ENCODE peak calls at places on chromosomes 16 and 17, in ten cellular contexts. One of them, this sample, is unnamed.

GRCh38 chr16:81447383-81448101 is 2.9 kb downstream of the CMIP start:
- DNase-seq in A549: peak; percentile 69
- DNase-seq in CD8-positive, alpha-beta memory T cell: no peak
- DNase-seq in breast epithelium: no peak
- DNase-seq in pancreas: no peak
- DNase-seq in CD4-positive, alpha-beta memory T cell: no peak
- DNase-seq in psoas muscle: no peak
- DNase-seq in lung: peak; percentile 68
- DNase-seq in fibroblast of mammary gland: no peak
- DNase-seq in GM12865: no peak
- DNase-seq in this sample: peak; percentile 39

GRCh38 chr16:68255712-68256111 is 8.6 kb upstream of the SLC7A6 start:
- DNase-seq in A549: no peak
- DNase-seq in lung: no peak
- DNase-seq in breast epithelium: no peak
- DNase-seq in CD4-positive, alpha-beta memory T cell: no peak
- DNase-seq in pancreas: no peak
- DNase-seq in psoas muscle: no peak
- DNase-seq in fibroblast of mammary gland: no peak
- DNase-seq in GM12865: no peak
- DNase-seq in CD8-positive, alpha-beta memory T cell: no peak
- DNase-seq in this sample: no peak

GRCh38 chr17:82930043-82930923 is 90.5 kb upstream of the ZNF750 start:
- DNase-seq in psoas muscle: peak; percentile 8
- DNase-seq in fibroblast of mammary gland: no peak
- DNase-seq in CD4-positive, alpha-beta memory T cell: no peak
- DNase-seq in CD8-positive, alpha-beta memory T cell: no peak
- DNase-seq in GM12865: no peak
- DNase-seq in A549: no peak
- DNase-seq in pancreas: peak; percentile 49
- DNase-seq in breast epithelium: peak; percentile 36
- DNase-seq in lung: no peak
- DNase-seq in this sample: peak; percentile 73

GRCh38 chr17:35242158-35242804 is 591 bp upstream of the SLFN5 start:
- DNase-seq in GM12865: peak; percentile 89
- DNase-seq in fibroblast of mammary gland: peak; percentile 33
- DNase-seq in lung: peak; percentile 80
- DNase-seq in A549: peak; percentile 69
- DNase-seq in CD8-positive, alpha-beta memory T cell: peak; percentile 89
- DNase-seq in pancreas: peak; percentile 79
- DNase-seq in breast epithelium: peak; percentile 77
- DNase-seq in CD4-positive, alpha-beta memory T cell: peak; percentile 89
- DNase-seq in psoas muscle: peak; percentile 59
- DNase-seq in this sample: peak; percentile 92

GRCh38 chr16:3074860-3075545 is 9.6 kb downstream of the IL32 start:
- DNase-seq in pancreas: no peak
- DNase-seq in A549: no peak
- DNase-seq in lung: no peak
- DNase-seq in psoas muscle: no peak
- DNase-seq in fibroblast of mammary gland: no peak
- DNase-seq in CD8-positive, alpha-beta memory T cell: peak; percentile 90
- DNase-seq in breast epithelium: no peak
- DNase-seq in CD4-positive, alpha-beta memory T cell: peak; percentile 93
- DNase-seq in GM12865: peak; percentile 93
- DNase-seq in this sample: no peak

GRCh38 chr17:81239714-81240555 is 817 bp downstream of the NDUFAF8 start:
- DNase-seq in GM12865: peak; percentile 81
- DNase-seq in lung: no peak
- DNase-seq in CD4-positive, alpha-beta memory T cell: peak; percentile 37
- DNase-seq in breast epithelium: no peak
- DNase-seq in fibroblast of mammary gland: no peak
- DNase-seq in psoas muscle: no peak
- DNase-seq in A549: peak; percentile 54
- DNase-seq in pancreas: no peak
- DNase-seq in CD8-positive, alpha-beta memory T cell: no peak
- DNase-seq in this sample: no peak

GRCh38 chr17:64173646-64174045 is 43.7 kb upstream of the ERN1 start:
- DNase-seq in fibroblast of mammary gland: no peak
- DNase-seq in CD8-positive, alpha-beta memory T cell: no peak
- DNase-seq in lung: no peak
- DNase-seq in breast epithelium: no peak
- DNase-seq in psoas muscle: no peak
- DNase-seq in GM12865: no peak
- DNase-seq in CD4-positive, alpha-beta memory T cell: no peak
- DNase-seq in A549: no peak
- DNase-seq in pancreas: no peak
- DNase-seq in this sample: no peak

GRCh38 chr16:65002265-65002664 is 119.6 kb downstream of the CDH11 start:
- DNase-seq in lung: no peak
- DNase-seq in CD4-positive, alpha-beta memory T cell: no peak
- DNase-seq in GM12865: no peak
- DNase-seq in pancreas: no peak
- DNase-seq in fibroblast of mammary gland: peak; percentile 65
- DNase-seq in CD8-positive, alpha-beta memory T cell: no peak
- DNase-seq in psoas muscle: no peak
- DNase-seq in A549: no peak
- DNase-seq in breast epithelium: no peak
- DNase-seq in this sample: no peak

GRCh38 chr17:63622571-63623390 is 564 bp downstream of the MAP3K3 start:
- DNase-seq in GM12865: peak; percentile 70
- DNase-seq in CD4-positive, alpha-beta memory T cell: no peak
- DNase-seq in psoas muscle: peak; percentile 81
- DNase-seq in lung: peak; percentile 76
- DNase-seq in CD8-positive, alpha-beta memory T cell: no peak
- DNase-seq in breast epithelium: peak; percentile 71
- DNase-seq in A549: peak; percentile 65
- DNase-seq in fibroblast of mammary gland: peak; percentile 54
- DNase-seq in pancreas: peak; percentile 88
- DNase-seq in this sample: peak; percentile 95

GRCh38 chr17:47720754-47721533 is 12.1 kb upstream of the TBX21 start:
- DNase-seq in A549: no peak
- DNase-seq in CD4-positive, alpha-beta memory T cell: peak; percentile 51
- DNase-seq in lung: no peak
- DNase-seq in psoas muscle: no peak
- DNase-seq in GM12865: peak; percentile 64
- DNase-seq in pancreas: no peak
- DNase-seq in breast epithelium: peak; percentile 58
- DNase-seq in fibroblast of mammary gland: no peak
- DNase-seq in CD8-positive, alpha-beta memory T cell: peak; percentile 55
- DNase-seq in this sample: no peak

GRCh38 chr16:78183886-78184553 is 84.6 kb downstream of the WWOX start:
- DNase-seq in psoas muscle: no peak
- DNase-seq in fibroblast of mammary gland: peak; percentile 5
- DNase-seq in CD4-positive, alpha-beta memory T cell: no peak
- DNase-seq in A549: no peak
- DNase-seq in GM12865: no peak
- DNase-seq in CD8-positive, alpha-beta memory T cell: no peak
- DNase-seq in pancreas: no peak
- DNase-seq in breast epithelium: no peak
- DNase-seq in lung: no peak
- DNase-seq in this sample: no peak

GRCh38 chr16:57318240-57318970 is 33.9 kb upstream of the PLLP start:
- DNase-seq in CD8-positive, alpha-beta memory T cell: no peak
- DNase-seq in lung: no peak
- DNase-seq in fibroblast of mammary gland: no peak
- DNase-seq in GM12865: no peak
- DNase-seq in breast epithelium: no peak
- DNase-seq in psoas muscle: no peak
- DNase-seq in pancreas: no peak
- DNase-seq in A549: no peak
- DNase-seq in CD4-positive, alpha-beta memory T cell: no peak
- DNase-seq in this sample: no peak

GRCh38 chr17:5203908-5204294 is 12.2 kb upstream of the ZNF594 start:
- DNase-seq in GM12865: no peak
- DNase-seq in lung: no peak
- DNase-seq in CD4-positive, alpha-beta memory T cell: no peak
- DNase-seq in A549: peak; percentile 35
- DNase-seq in CD8-positive, alpha-beta memory T cell: no peak
- DNase-seq in pancreas: no peak
- DNase-seq in fibroblast of mammary gland: peak; percentile 89
- DNase-seq in psoas muscle: no peak
- DNase-seq in breast epithelium: no peak
- DNase-seq in this sample: no peak
- H3K4me3 ChIP-seq in GM12865: no peak overlapping the region
- H3K4me3 ChIP-seq in lung: no peak overlapping the region
- H3K4me3 ChIP-seq in CD4-positive, alpha-beta memory T cell: no peak overlapping the region
- H3K4me3 ChIP-seq in A549: no peak overlapping the region
- H3K4me3 ChIP-seq in CD8-positive, alpha-beta memory T cell: no peak overlapping the region
- H3K4me3 ChIP-seq in pancreas: no peak overlapping the region
- H3K4me3 ChIP-seq in fibroblast of mammary gland: no peak overlapping the region
- H3K4me3 ChIP-seq in psoas muscle: no peak overlapping the region
- H3K4me3 ChIP-seq in breast epithelium: no peak overlapping the region
- H3K4me3 ChIP-seq in this sample: no peak overlapping the region

DNA sequence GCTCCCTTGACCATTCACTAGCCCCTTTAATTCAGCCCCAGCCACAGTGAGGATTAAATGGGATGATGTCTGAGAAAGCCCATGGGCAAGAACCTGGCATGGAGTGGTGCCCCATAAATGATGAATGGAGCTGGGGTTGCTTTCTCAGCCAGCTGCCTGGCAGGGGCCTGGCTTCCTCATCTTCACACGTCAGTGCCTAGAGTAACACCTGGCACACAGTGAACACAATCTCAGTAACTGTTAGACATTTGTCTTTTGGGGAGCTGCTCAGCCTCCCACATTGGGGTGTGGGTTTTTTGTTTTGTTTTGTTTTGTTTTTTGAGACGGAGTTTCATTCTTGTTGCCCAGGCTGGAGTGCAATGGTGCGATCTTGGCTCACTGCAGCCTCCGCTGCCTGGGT is 47.5 kb upstream of the MEOX1 start:
- DNase-seq in pancreas: no peak
- DNase-seq in GM12865: no peak
- DNase-seq in lung: no peak
- DNase-seq in breast epithelium: no peak
- DNase-seq in psoas muscle: no peak
- DNase-seq in CD8-positive, alpha-beta memory T cell: no peak
- DNase-seq in A549: no peak
- DNase-seq in fibroblast of mammary gland: no peak
- DNase-seq in CD4-positive, alpha-beta memory T cell: no peak
- DNase-seq in this sample: no peak
- H3K4me3 ChIP-seq in pancreas: no peak overlapping the region
- H3K4me3 ChIP-seq in GM12865: no peak overlapping the region
- H3K4me3 ChIP-seq in lung: no peak overlapping the region
- H3K4me3 ChIP-seq in breast epithelium: no peak overlapping the region
- H3K4me3 ChIP-seq in psoas muscle: no peak overlapping the region
- H3K4me3 ChIP-seq in CD8-positive, alpha-beta memory T cell: no peak overlapping the region
- H3K4me3 ChIP-seq in A549: no peak overlapping the region
- H3K4me3 ChIP-seq in fibroblast of mammary gland: no peak overlapping the region
- H3K4me3 ChIP-seq in CD4-positive, alpha-beta memory T cell: no peak overlapping the region
- H3K4me3 ChIP-seq in this sample: no peak overlapping the region

DNA sequence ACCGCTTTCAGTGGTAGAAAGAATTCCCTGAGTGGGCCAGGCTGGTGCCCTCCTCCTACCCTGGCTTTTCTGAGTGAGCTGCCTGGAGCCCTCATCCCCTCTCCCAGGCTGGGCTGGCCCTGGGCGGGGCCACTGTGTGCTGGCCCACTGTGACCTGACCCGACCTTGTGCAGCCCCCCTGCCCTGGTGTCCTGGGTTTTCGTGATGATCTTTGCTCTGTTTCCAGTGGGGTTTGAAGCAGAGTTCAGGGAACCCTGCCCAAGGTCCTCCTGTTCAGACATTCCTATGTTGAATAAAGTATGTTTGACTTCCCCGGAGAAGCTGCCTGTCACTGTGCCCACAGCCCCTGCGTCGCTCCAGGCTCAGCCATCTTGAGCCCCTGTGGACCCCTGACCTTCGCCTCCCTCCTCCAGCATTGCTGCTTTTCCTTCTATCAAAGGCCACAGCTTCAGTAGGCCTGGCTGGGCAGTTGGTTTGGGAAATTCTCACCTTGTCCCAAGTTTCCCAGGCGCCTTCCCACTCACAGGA is 13.7 kb upstream of the NAGLU start:
- DNase-seq in lung: no peak
- DNase-seq in breast epithelium: no peak
- DNase-seq in pancreas: no peak
- DNase-seq in fibroblast of mammary gland: no peak
- DNase-seq in CD8-positive, alpha-beta memory T cell: no peak
- DNase-seq in psoas muscle: no peak
- DNase-seq in GM12865: no peak
- DNase-seq in A549: no peak
- DNase-seq in CD4-positive, alpha-beta memory T cell: no peak
- DNase-seq in this sample: no peak
- H3K4me3 ChIP-seq in lung: no peak overlapping the region
- H3K4me3 ChIP-seq in breast epithelium: no peak overlapping the region
- H3K4me3 ChIP-seq in pancreas: no peak overlapping the region
- H3K4me3 ChIP-seq in fibroblast of mammary gland: no peak overlapping the region
- H3K4me3 ChIP-seq in CD8-positive, alpha-beta memory T cell: no peak overlapping the region
- H3K4me3 ChIP-seq in psoas muscle: no peak overlapping the region
- H3K4me3 ChIP-seq in GM12865: no peak overlapping the region
- H3K4me3 ChIP-seq in A549: no peak overlapping the region
- H3K4me3 ChIP-seq in CD4-positive, alpha-beta memory T cell: no peak overlapping the region
- H3K4me3 ChIP-seq in this sample: no peak overlapping the region

GRCh38 chr16:89562939-89563338 is 2.5 kb downstream of the RPL13 start:
- DNase-seq in pancreas: no peak
- DNase-seq in A549: no peak
- DNase-seq in CD8-positive, alpha-beta memory T cell: no peak
- DNase-seq in CD4-positive, alpha-beta memory T cell: no peak
- DNase-seq in lung: no peak
- DNase-seq in fibroblast of mammary gland: no peak
- DNase-seq in psoas muscle: no peak
- DNase-seq in GM12865: no peak
- DNase-seq in breast epithelium: no peak
- DNase-seq in this sample: no peak

GRCh38 chr16:89565506-89566372 is 5.3 kb downstream of the RPL13 start:
- DNase-seq in CD4-positive, alpha-beta memory T cell: no peak
- DNase-seq in GM12865: peak; percentile 74
- DNase-seq in A549: peak; percentile 74
- DNase-seq in CD8-positive, alpha-beta memory T cell: peak; percentile 37
- DNase-seq in fibroblast of mammary gland: peak; percentile 49
- DNase-seq in psoas muscle: peak; percentile 70
- DNase-seq in breast epithelium: peak; percentile 61
- DNase-seq in lung: peak; percentile 72
- DNase-seq in pancreas: peak; percentile 82
- DNase-seq in this sample: peak; percentile 40

GRCh38 chr16:89564476-89565255 is 4.2 kb downstream of the RPL13 start:
- DNase-seq in GM12865: peak; percentile 52
- DNase-seq in lung: no peak
- DNase-seq in A549: no peak
- DNase-seq in CD8-positive, alpha-beta memory T cell: no peak
- DNase-seq in pancreas: no peak
- DNase-seq in fibroblast of mammary gland: peak; percentile 37
- DNase-seq in psoas muscle: no peak
- DNase-seq in breast epithelium: no peak
- DNase-seq in CD4-positive, alpha-beta memory T cell: no peak
- DNase-seq in this sample: no peak

GRCh38 chr16:89563639-89564392 is 3.3 kb downstream of the RPL13 start:
- DNase-seq in GM12865: peak; percentile 29
- DNase-seq in fibroblast of mammary gland: no peak
- DNase-seq in CD4-positive, alpha-beta memory T cell: no peak
- DNase-seq in pancreas: no peak
- DNase-seq in psoas muscle: no peak
- DNase-seq in breast epithelium: no peak
- DNase-seq in lung: no peak
- DNase-seq in A549: no peak
- DNase-seq in CD8-positive, alpha-beta memory T cell: no peak
- DNase-seq in this sample: no peak

DNA sequence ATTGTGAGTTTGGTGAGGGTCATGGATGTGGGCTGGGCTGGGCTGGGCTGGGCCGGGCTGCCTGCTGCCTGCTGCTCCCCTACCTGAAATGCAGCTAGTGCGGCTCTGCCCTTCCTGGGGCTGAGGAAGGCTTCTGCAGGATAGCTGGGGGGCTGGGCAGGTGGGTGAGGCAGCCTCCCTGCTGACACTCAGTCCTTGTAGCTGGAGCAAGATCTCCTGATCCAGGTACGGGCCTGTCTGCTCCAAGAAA is 4.7 kb downstream of the RPL13 start:
- DNase-seq in CD4-positive, alpha-beta memory T cell: no peak
- DNase-seq in A549: peak; percentile 64
- DNase-seq in lung: no peak
- DNase-seq in GM12865: no peak
- DNase-seq in fibroblast of mammary gland: no peak
- DNase-seq in psoas muscle: no peak
- DNase-seq in pancreas: no peak
- DNase-seq in breast epithelium: no peak
- DNase-seq in CD8-positive, alpha-beta memory T cell: no peak
- DNase-seq in this sample: no peak
- H3K4me3 ChIP-seq in CD4-positive, alpha-beta memory T cell: no peak overlapping the region
- H3K4me3 ChIP-seq in A549: peak overlapping the region; percentile 99
- H3K4me3 ChIP-seq in lung: no peak overlapping the region
- H3K4me3 ChIP-seq in GM12865: no peak overlapping the region
- H3K4me3 ChIP-seq in fibroblast of mammary gland: no peak overlapping the region
- H3K4me3 ChIP-seq in psoas muscle: no peak overlapping the region
- H3K4me3 ChIP-seq in pancreas: no peak overlapping the region
- H3K4me3 ChIP-seq in breast epithelium: peak overlapping the region; percentile 54
- H3K4me3 ChIP-seq in CD8-positive, alpha-beta memory T cell: no peak overlapping the region
- H3K4me3 ChIP-seq in this sample: no peak overlapping the region

This sample was measured in lower leg skin.